ENCODE peak calls at places on chromosomes 11 and 22, in five cellular contexts. Z is HepG2, F is H1, D is K562, C is GM12878. A is an unnamed sample.

GRCh38 chr11:35907648-35908431 is 36.0 kb upstream of the LDLRAD3 start:
- DNase-seq in D (no peak), F (no peak), Z (no peak), C (peak; percentile 64), A (peak; percentile 45)

GRCh38 chr11:115530752-115531151 is 26.5 kb upstream of the CADM1 start:
- DNase-seq in D (no peak), F (no peak), Z (no peak), C (no peak), A (peak; percentile 20)

GRCh38 chr22:31764785-31765184 is 11.0 kb downstream of the DEPDC5 start:
- DNase-seq in D (peak; percentile 27), C (no peak), Z (no peak), F (no peak), A (no peak)

GRCh38 chr22:41929158-41929896 is 2.7 kb upstream of the TNFRSF13C start:
- DNase-seq in F (no peak), D (no peak), Z (no peak), C (no peak), A (no peak)

GRCh38 chr11:47161134-47161854 is 15.4 kb downstream of the ARFGAP2 start:
- DNase-seq in D (peak; percentile 87), F (no peak), Z (peak; percentile 63), C (no peak), A (peak; percentile 75)

GRCh38 chr22:33529424-33530113 is 390.7 kb downstream of the LARGE1 start:
- DNase-seq in Z (no peak), C (no peak), F (no peak), D (no peak), A (no peak)

GRCh38 chr22:42905217-42905616 is 48.1 kb upstream of the ARFGAP3 start:
- DNase-seq in D (no peak), C (no peak), F (no peak), Z (no peak), A (no peak)

GRCh38 chr11:3126207-3126865 is 38.8 kb downstream of the OSBPL5 start:
- DNase-seq in D (no peak), C (no peak), F (no peak), Z (no peak), A (no peak)

GRCh38 chr11:85440273-85440672 is 186.9 kb downstream of the DLG2 start:
- DNase-seq in Z (no peak), D (no peak), F (no peak), C (no peak), A (no peak)

DNA sequence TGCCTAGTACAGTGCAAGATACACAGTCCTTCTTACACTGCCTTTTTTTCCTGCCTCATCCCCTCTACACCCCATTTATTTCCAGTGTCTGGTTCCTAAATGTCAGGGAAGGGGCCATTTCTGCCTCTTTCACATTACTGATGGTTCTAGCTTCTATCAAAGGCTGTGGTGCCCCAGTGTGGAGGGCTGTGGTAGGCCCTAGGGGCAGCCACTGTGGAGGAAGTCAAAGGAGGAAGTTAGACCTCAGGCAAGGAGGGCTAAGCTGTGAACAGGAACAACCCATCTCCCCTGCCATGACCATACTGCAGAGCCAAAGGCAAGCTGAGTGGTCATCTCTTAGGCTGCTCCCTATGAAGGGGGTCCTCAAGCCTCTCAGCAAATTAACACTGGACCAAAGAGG is 81.9 kb upstream of the CRTAM start:
- DNase-seq in Z (no peak), F (no peak), D (no peak), C (no peak), A (no peak)
- TF ChIP-seq HDAC2 in Z (no peak), F (no peak), D (no peak), C (no peak), A (no peak)

DNA sequence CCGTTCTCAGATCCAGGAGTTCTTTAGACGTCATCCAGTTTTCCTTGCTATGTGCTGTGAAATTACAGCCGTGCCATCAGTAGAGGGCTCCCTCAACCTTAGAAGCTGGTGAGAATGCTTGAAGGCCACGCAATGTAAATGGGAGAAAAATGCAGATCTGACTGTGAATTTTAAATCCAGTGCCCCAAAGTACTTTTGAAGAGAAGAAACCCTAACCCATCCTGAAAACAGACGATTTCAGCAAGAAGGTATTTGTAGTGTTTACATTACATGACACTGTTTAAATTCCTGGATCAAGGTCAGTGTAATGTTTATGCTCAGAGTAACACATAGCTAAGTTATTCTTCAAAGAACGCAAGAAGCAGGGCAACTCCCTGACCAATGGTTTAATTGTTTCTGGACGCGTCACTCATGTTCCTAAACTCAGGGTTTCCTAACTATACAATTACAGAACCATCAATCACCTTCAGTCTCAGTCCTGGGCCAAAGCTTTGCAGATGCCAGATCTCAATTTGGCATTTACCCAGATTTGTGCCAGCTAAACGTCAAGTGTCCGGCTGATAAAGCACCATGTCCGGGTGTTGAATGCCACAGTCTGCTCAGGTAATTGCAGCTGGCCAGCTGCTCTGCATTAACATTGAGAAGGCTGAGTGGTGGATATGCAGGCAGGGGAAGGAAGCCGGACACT is 38.2 kb downstream of the ADAMTS8 start:
- DNase-seq in F (no peak), Z (peak; percentile 66), D (peak; percentile 16), C (no peak), A (peak; percentile 40)
- TF ChIP-seq HDAC2 in F (no peak), Z (no peak), D (no peak), C (no peak), A (no peak)

GRCh38 chr11:69378303-69379141 is 84.6 kb downstream of the MYEOV start:
- DNase-seq in D (no peak), C (no peak), F (no peak), Z (no peak), A (no peak)
- TF ChIP-seq HDAC2 in D (no peak), C (no peak), F (no peak), Z (no peak), A (no peak)

GRCh38 chr11:127492025-127492424 is 491.5 kb upstream of the KIRREL3 start:
- DNase-seq in D (no peak), C (no peak), Z (no peak), F (no peak), A (no peak)
- TF ChIP-seq HDAC2 in D (no peak), C (no peak), Z (no peak), F (no peak), A (no peak)

DNA sequence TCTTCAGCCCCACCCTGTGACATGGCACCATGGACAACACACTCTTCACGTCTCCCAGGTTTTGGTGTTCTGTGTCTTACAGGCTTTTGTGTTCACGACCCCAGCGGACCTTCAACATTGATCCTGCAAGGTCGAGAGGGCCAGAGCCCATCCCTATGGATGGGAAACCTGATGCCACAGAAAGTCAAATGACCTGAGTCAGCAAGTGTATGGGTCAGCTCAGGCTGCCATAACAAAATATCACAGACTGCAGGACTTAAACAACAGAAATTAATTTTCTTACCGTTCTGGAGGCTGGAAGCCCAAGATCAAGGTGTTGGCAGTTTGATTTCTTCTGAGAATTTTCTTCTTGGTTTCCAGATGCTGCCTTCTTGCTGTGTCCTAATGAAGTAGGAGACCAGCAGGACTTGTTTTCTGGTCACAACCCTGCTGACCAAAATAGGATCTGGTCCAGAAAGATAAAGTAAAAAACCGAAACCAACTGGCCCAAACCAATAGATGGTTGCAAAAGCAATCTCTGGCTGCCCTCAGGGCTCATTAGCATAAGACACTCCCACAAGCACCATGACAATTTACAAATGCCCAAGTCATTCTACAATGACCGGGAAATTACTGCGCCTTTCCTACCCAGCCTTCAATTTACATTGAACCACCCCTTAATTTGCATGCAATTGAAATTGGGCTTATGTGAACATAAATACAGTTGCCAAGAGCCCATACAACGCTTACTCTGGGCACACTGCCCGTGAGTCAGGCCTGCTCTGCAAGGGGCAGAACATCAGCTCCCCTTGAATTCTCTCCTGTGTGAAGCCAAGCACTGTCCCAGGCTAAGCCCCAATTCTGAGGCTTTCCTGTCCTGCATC is 113.9 kb downstream of the RPS6KA4 start:
- DNase-seq in C (no peak), F (no peak), Z (no peak), D (peak; percentile 72), A (no peak)
- TF ChIP-seq HDAC2 in C (no peak), F (no peak), Z (no peak), D (no peak), A (no peak)

GRCh38 chr11:118845369-118845768 is 38.3 kb upstream of the CXCR5 start:
- DNase-seq in C (no peak), F (no peak), D (peak; percentile 39), Z (no peak), A (no peak)
- TF ChIP-seq HDAC2 in C (no peak), F (no peak), D (no peak), Z (no peak), A (no peak)